ENCODE peak calls at places on chromosomes 7 and 10, in nine cellular contexts. M, J, Z, U, X, A, V, H and P are unnamed samples.

GRCh38 chr7:108001759-108002725 is 919 bp downstream of the LAMB1 start:
- DNase-seq in M (no peak), J (no peak), Z (no peak), U (no peak), X (peak), A (no peak), V (peak), H (peak), P (no peak)

GRCh38 chr10:73998623-73999622 is 1.0 kb downstream of the VCL start:
- DNase-seq in M (peak), J (peak), Z (peak), U (peak), X (peak), A (peak), V (peak), H (peak), P (peak)

GRCh38 chr7:35519971-35520809 is 174.7 kb downstream of the HERPUD2 start:
- DNase-seq in M (peak), J (peak), Z (peak), U (no peak), X (peak), A (peak), V (peak), H (peak), P (peak)

GRCh38 chr10:51086695-51087094 is 12.4 kb downstream of the PRKG1 start:
- DNase-seq in M (no peak), J (no peak), Z (no peak), U (no peak), X (no peak), A (no peak), V (no peak), H (no peak), P (no peak)

GRCh38 chr7:149666360-149666905 is 107.0 kb downstream of the ZNF467 start:
- DNase-seq in M (no peak), J (no peak), Z (no peak), U (no peak), X (no peak), A (no peak), V (no peak), H (no peak), P (no peak)

GRCh38 chr7:98194186-98194585 is 17.1 kb upstream of the BHLHA15 start:
- DNase-seq in M (no peak), J (no peak), Z (no peak), U (no peak), X (no peak), A (no peak), V (no peak), H (no peak), P (no peak)

GRCh38 chr10:73414230-73414981 is 548 bp upstream of the ANXA7 start:
- DNase-seq in M (no peak), J (no peak), Z (no peak), U (no peak), X (no peak), A (no peak), V (no peak), H (peak), P (no peak)

GRCh38 chr10:31475514-31475913 is 156.5 kb downstream of the ZEB1 start:
- DNase-seq in M (no peak), J (no peak), Z (no peak), U (no peak), X (no peak), A (no peak), V (no peak), H (no peak), P (no peak)

GRCh38 chr10:114541081-114541833 is 116.8 kb downstream of the ABLIM1 start:
- DNase-seq in M (peak), J (peak), Z (peak), U (peak), X (peak), A (peak), V (peak), H (no peak), P (peak)

GRCh38 chr7:45581271-45581780 is 7.2 kb downstream of the ADCY1 start:
- DNase-seq in M (no peak), J (no peak), Z (no peak), U (peak), X (no peak), A (peak), V (no peak), H (no peak), P (no peak)

GRCh38 chr10:1572519-1573333 is 164.6 kb downstream of the ADARB2 start:
- DNase-seq in M (no peak), J (peak), Z (no peak), U (no peak), X (no peak), A (peak), V (peak), H (no peak), P (no peak)

GRCh38 chr7:96349572-96349971 is 27.7 kb upstream of the SLC25A13 start:
- DNase-seq in M (no peak), J (peak), Z (no peak), U (no peak), X (no peak), A (peak), V (no peak), H (no peak), P (no peak)

GRCh38 chr7:102992820-102993531 is 80.2 kb downstream of the LRRC17 start:
- DNase-seq in M (peak), J (no peak), Z (no peak), U (no peak), X (no peak), A (no peak), V (no peak), H (no peak), P (no peak)

GRCh38 chr7:145692237-145692950 is 424.2 kb upstream of the CNTNAP2 start:
- DNase-seq in M (no peak), J (no peak), Z (no peak), U (no peak), X (peak), A (no peak), V (no peak), H (no peak), P (no peak)

GRCh38 chr7:80135306-80136104 is 874 bp downstream of the GNAI1 start:
- DNase-seq in M (no peak), J (no peak), Z (no peak), U (peak), X (no peak), A (no peak), V (peak), H (peak), P (no peak)

GRCh38 chr7:44958645-44959344 is 20.0 kb downstream of the MYO1G start:
- DNase-seq in M (peak), J (no peak), Z (no peak), U (no peak), X (no peak), A (no peak), V (no peak), H (no peak), P (no peak)

GRCh38 chr7:105429746-105430612 is 41.3 kb upstream of the SRPK2 start:
- DNase-seq in M (no peak), J (peak), Z (no peak), U (no peak), X (no peak), A (peak), V (no peak), H (peak), P (peak)

GRCh38 chr7:140275069-140275961 is 98.5 kb upstream of the KDM7A start:
- DNase-seq in M (no peak), J (peak), Z (no peak), U (peak), X (no peak), A (no peak), V (no peak), H (no peak), P (no peak)

GRCh38 chr10:14474656-14475055 is 143.9 kb upstream of the FRMD4A start:
- DNase-seq in M (no peak), J (no peak), Z (no peak), U (no peak), X (no peak), A (no peak), V (no peak), H (no peak), P (no peak)

GRCh38 chr7:98802088-98802780 is 67.6 kb downstream of the TMEM130 start:
- DNase-seq in M (peak), J (peak), Z (no peak), U (no peak), X (peak), A (peak), V (peak), H (peak), P (peak)

GRCh38 chr7:151518781-151519044 is 982 bp downstream of the RHEB start:
- DNase-seq in M (no peak), J (no peak), Z (no peak), U (no peak), X (no peak), A (no peak), V (no peak), H (no peak), P (no peak)

GRCh38 chr7:150953061-150953997 is 24.8 kb downstream of the KCNH2 start:
- DNase-seq in M (no peak), J (no peak), Z (no peak), U (no peak), X (peak), A (no peak), V (peak), H (no peak), P (no peak)

GRCh38 chr10:76492678-76493472 is 1061.5 kb downstream of the LRMDA start:
- DNase-seq in M (no peak), J (no peak), Z (no peak), U (no peak), X (no peak), A (no peak), V (no peak), H (no peak), P (no peak)

GRCh38 chr7:24821045-24821853 is 64.0 kb upstream of the GSDME start:
- DNase-seq in M (peak), J (peak), Z (peak), U (peak), X (peak), A (peak), V (peak), H (no peak), P (peak)

GRCh38 chr10:96298362-96298761 is 5.9 kb upstream of the DNTT start:
- DNase-seq in M (no peak), J (no peak), Z (no peak), U (no peak), X (no peak), A (no peak), V (no peak), H (no peak), P (no peak)

GRCh38 chr7:116122972-116123595 is 87.3 kb upstream of the TES start:
- DNase-seq in M (peak), J (no peak), Z (no peak), U (no peak), X (no peak), A (no peak), V (no peak), H (peak), P (no peak)

GRCh38 chr7:90347759-90348158 is 1.2 kb downstream of the GTPBP10 start:
- DNase-seq in M (no peak), J (no peak), Z (no peak), U (no peak), X (no peak), A (no peak), V (no peak), H (no peak), P (no peak)
- H3K4me3 ChIP-seq in M (peak), J (no peak), Z (peak), U (peak), X (peak), A (no peak), V (no peak), H (peak), P (no peak)

GRCh38 chr10:127736915-127737562 is at the start of gene FOXI2:
- DNase-seq in M (no peak), J (no peak), Z (no peak), U (no peak), X (no peak), A (no peak), V (no peak), H (peak), P (no peak)

GRCh38 chr10:127735723-127736221 is 1.2 kb upstream of the FOXI2 start:
- DNase-seq in M (no peak), J (no peak), Z (no peak), U (no peak), X (no peak), A (no peak), V (no peak), H (peak), P (no peak)

GRCh38 chr10:127737563-127738511 is 852 bp downstream of the FOXI2 start:
- DNase-seq in M (no peak), J (no peak), Z (no peak), U (no peak), X (no peak), A (no peak), V (no peak), H (peak), P (no peak)

GRCh38 chr10:127735156-127735555 is 1.8 kb upstream of the FOXI2 start:
- DNase-seq in M (no peak), J (no peak), Z (no peak), U (no peak), X (no peak), A (no peak), V (no peak), H (peak), P (no peak)

GRCh38 chr10:127736222-127736914 is 617 bp upstream of the FOXI2 start:
- DNase-seq in M (no peak), J (no peak), Z (no peak), U (no peak), X (no peak), A (no peak), V (no peak), H (peak), P (no peak)
- H3K4me3 ChIP-seq in M (no peak), J (no peak), Z (no peak), U (peak), X (peak), A (peak), V (no peak), H (peak), P (no peak)

GRCh38 chr10:21173433-21173963 is 276.4 kb upstream of the NEBL start:
- DNase-seq in M (no peak), J (no peak), Z (no peak), U (peak), X (no peak), A (no peak), V (no peak), H (peak), P (no peak)
- H3K4me3 ChIP-seq in M (peak), J (peak), Z (peak), U (peak), X (peak), A (peak), V (no peak), H (peak), P (peak)

GRCh38 chr10:70054902-70055301 is 2.3 kb downstream of the MACROH2A2 start:
- DNase-seq in M (no peak), J (no peak), Z (no peak), U (no peak), X (no peak), A (no peak), V (no peak), H (no peak), P (no peak)

GRCh38 chr10:70053212-70053895 is 708 bp downstream of the MACROH2A2 start:
- DNase-seq in M (no peak), J (no peak), Z (no peak), U (no peak), X (peak), A (no peak), V (no peak), H (peak), P (no peak)

GRCh38 chr10:70053896-70054641 is 1.4 kb downstream of the MACROH2A2 start:
- DNase-seq in M (no peak), J (no peak), Z (no peak), U (no peak), X (peak), A (no peak), V (peak), H (peak), P (no peak)

GRCh38 chr10:70052462-70053211 is at the start of gene MACROH2A2:
- DNase-seq in M (no peak), J (peak), Z (no peak), U (no peak), X (peak), A (peak), V (peak), H (peak), P (peak)

GRCh38 chr10:70051878-70052277 is 768 bp upstream of the MACROH2A2 start:
- DNase-seq in M (no peak), J (no peak), Z (no peak), U (no peak), X (no peak), A (no peak), V (no peak), H (no peak), P (no peak)
- H3K4me3 ChIP-seq in M (no peak), J (peak), Z (peak), U (peak), X (peak), A (no peak), V (no peak), H (peak), P (no peak)

GRCh38 chr7:88141479-88141878 is 78.4 kb downstream of the SRI start:
- DNase-seq in M (no peak), J (no peak), Z (no peak), U (no peak), X (no peak), A (no peak), V (no peak), H (no peak), P (no peak)

GRCh38 chr7:88146611-88147010 is 73.2 kb downstream of the SRI start:
- DNase-seq in M (no peak), J (no peak), Z (no peak), U (no peak), X (no peak), A (no peak), V (no peak), H (no peak), P (no peak)

GRCh38 chr7:88141953-88142352 is 77.9 kb downstream of the SRI start:
- DNase-seq in M (no peak), J (no peak), Z (no peak), U (no peak), X (no peak), A (no peak), V (no peak), H (no peak), P (no peak)

DNA sequence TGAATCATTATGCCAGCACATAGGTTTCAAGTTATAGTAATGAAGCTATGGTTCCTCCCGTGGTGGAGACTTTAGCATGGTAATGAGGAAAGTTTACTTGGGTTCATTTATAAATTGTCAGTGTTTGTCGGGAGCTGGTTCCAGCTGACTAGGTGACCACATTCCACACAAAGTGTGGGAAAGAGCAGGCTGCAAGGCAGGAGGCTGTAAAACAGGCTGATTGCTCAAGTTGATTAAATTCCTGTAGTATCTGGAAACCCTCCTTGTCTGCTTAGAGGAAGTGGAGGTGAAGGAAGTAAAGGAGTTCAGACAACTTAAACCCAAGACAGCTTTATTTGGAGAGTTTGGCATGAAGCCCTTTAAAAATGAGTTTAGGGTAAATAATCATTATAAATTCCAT is 78.8 kb downstream of the SRI start:
- DNase-seq in M (no peak), J (no peak), Z (no peak), U (no peak), X (no peak), A (no peak), V (no peak), H (peak), P (no peak)
- H3K4me3 ChIP-seq in M (no peak), J (no peak), Z (no peak), U (no peak), X (no peak), A (no peak), V (no peak), H (no peak), P (no peak)

GRCh38 chr7:34128762-34129161 is 223.4 kb downstream of the BMPER start:
- DNase-seq in M (peak), J (no peak), Z (no peak), U (no peak), X (no peak), A (no peak), V (no peak), H (no peak), P (no peak)
- H3K4me3 ChIP-seq in M (no peak), J (no peak), Z (no peak), U (no peak), X (no peak), A (no peak), V (no peak), H (no peak), P (no peak)

DNA sequence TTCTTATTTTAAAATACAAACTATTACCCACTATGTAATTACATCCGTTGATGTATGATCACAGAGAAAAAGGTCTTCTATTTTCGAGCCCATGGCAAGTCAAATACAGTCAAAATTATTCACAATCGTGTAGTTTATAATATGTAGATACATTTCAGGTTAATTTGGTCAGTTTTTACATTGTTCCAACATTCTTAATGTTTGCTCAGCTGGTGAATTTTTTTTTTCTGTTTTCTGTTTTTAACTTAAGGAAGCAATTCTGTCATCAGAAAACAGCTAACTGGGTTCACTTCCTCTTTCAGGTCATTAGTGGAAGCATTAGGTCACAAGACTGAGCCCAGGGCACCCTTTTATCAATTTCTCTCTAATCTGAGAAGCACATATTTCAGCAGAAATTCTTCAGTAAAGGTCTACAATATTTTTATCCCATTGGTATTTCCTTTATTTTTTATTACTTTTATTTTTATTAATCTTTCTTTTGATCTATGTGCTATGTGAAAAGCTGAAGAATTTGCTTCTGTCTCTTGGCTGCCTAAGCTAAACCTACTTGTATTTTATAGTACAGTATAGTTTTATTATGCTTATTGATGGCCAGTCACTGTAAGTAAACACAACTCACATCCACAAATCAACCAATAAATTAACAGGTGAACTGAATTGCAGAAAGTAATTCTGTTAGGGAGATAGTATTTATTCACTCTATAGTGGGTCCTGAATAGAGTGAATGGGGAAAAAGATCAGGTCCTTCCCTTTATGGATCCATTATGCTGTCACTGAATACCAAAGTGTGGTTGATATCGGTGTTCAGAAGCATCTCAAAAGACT is 84.6 kb downstream of the ICA1 start:
- DNase-seq in M (no peak), J (no peak), Z (no peak), U (no peak), X (no peak), A (no peak), V (no peak), H (no peak), P (no peak)
- H3K4me3 ChIP-seq in M (no peak), J (no peak), Z (no peak), U (no peak), X (no peak), A (no peak), V (no peak), H (no peak), P (no peak)

GRCh38 chr7:16563281-16564022 is 36.8 kb downstream of the LRRC72 start:
- DNase-seq in M (no peak), J (no peak), Z (no peak), U (no peak), X (no peak), A (no peak), V (no peak), H (no peak), P (no peak)
- H3K4me3 ChIP-seq in M (no peak), J (no peak), Z (no peak), U (no peak), X (no peak), A (no peak), V (no peak), H (no peak), P (no peak)